ENCODE peak calls at places on chromosomes 11 and 22, in seven cellular contexts. O is CD4-positive, alpha-beta T cell; T is T-cell; R is T47D; I is kidney; Q is T-helper 9 cell; F is vagina. G is an unnamed sample.

GRCh38 chr11:27455667-27456066 is 16.9 kb downstream of the LGR4 start:
- DNase-seq in O (no peak), T (no peak), R (no peak), I (no peak), Q (no peak), F (no peak), G (no peak)

GRCh38 chr11:1877211-1878133 is 14.2 kb downstream of the PRR33 start:
- DNase-seq in O (no peak), T (no peak), R (no peak), I (peak), Q (no peak), F (no peak), G (no peak)

GRCh38 chr11:130051077-130051476 is 18.6 kb upstream of the APLP2 start:
- DNase-seq in O (no peak), T (no peak), R (no peak), I (no peak), Q (no peak), F (no peak), G (no peak)

GRCh38 chr11:86091566-86091965 is 22.7 kb upstream of the PICALM start:
- DNase-seq in O (no peak), T (no peak), R (no peak), I (no peak), Q (no peak), F (no peak), G (no peak)

GRCh38 chr22:40326905-40327735 is 19.2 kb upstream of the ADSL start:
- DNase-seq in O (no peak), T (no peak), R (peak), I (no peak), Q (no peak), F (no peak), G (no peak)

GRCh38 chr11:133681901-133682300 is 149.6 kb upstream of the OPCML start:
- DNase-seq in O (no peak), T (no peak), R (no peak), I (no peak), Q (no peak), F (no peak), G (no peak)

GRCh38 chr11:61730222-61730994 is 22.0 kb upstream of the MYRF start:
- DNase-seq in O (no peak), T (no peak), R (peak), I (peak), Q (no peak), F (no peak), G (no peak)

GRCh38 chr11:16981651-16982194 is 32.5 kb downstream of the PLEKHA7 start:
- DNase-seq in O (no peak), T (no peak), R (peak), I (peak), Q (no peak), F (no peak), G (peak)

GRCh38 chr11:63556404-63556803 is 6.8 kb downstream of the PLAAT2 start:
- DNase-seq in O (no peak), T (no peak), R (no peak), I (no peak), Q (no peak), F (no peak), G (no peak)

GRCh38 chr11:38924644-38925043 is 2326.6 kb upstream of the RAG2 start:
- DNase-seq in O (no peak), T (no peak), R (no peak), I (no peak), Q (no peak), F (no peak), G (no peak)

GRCh38 chr11:71449596-71449995 is 1.4 kb upstream of the DHCR7 start:
- DNase-seq in O (no peak), T (no peak), R (no peak), I (peak), Q (no peak), F (no peak), G (no peak)

GRCh38 chr11:69707156-69707555 is 3.3 kb upstream of the FGF19 start:
- DNase-seq in O (no peak), T (no peak), R (no peak), I (no peak), Q (no peak), F (no peak), G (no peak)

GRCh38 chr22:37150701-37151100 is 985 bp upstream of the IL2RB start:
- DNase-seq in O (no peak), T (no peak), R (no peak), I (no peak), Q (no peak), F (no peak), G (no peak)

GRCh38 chr11:57378166-57378565 is 2.8 kb downstream of the PRG3 start:
- DNase-seq in O (no peak), T (no peak), R (no peak), I (no peak), Q (no peak), F (no peak), G (no peak)

GRCh38 chr11:61273151-61274078 is 21.7 kb downstream of the VWCE start:
- DNase-seq in O (no peak), T (no peak), R (no peak), I (peak), Q (no peak), F (no peak), G (no peak)

GRCh38 chr22:30600925-30601324 is 6.0 kb upstream of the TCN2 start:
- DNase-seq in O (no peak), T (no peak), R (no peak), I (no peak), Q (no peak), F (no peak), G (no peak)

GRCh38 chr11:6096417-6096816 is 11.1 kb upstream of the OR56B4 start:
- DNase-seq in O (no peak), T (no peak), R (no peak), I (no peak), Q (no peak), F (no peak), G (no peak)

GRCh38 chr11:67996622-67997459 is 7.1 kb downstream of the UNC93B1 start:
- DNase-seq in O (no peak), T (no peak), R (peak), I (peak), Q (no peak), F (no peak), G (peak)

GRCh38 chr22:49620666-49621065 is 207.0 kb downstream of the BRD1 start:
- DNase-seq in O (no peak), T (no peak), R (no peak), I (no peak), Q (no peak), F (no peak), G (no peak)

GRCh38 chr11:109770323-109770722 is 322.9 kb upstream of the ZC3H12C start:
- DNase-seq in O (no peak), T (no peak), R (no peak), I (no peak), Q (no peak), F (no peak), G (no peak)

GRCh38 chr11:65426839-65427690 is 4.5 kb downstream of the NEAT1 start:
- DNase-seq in O (peak), T (no peak), R (peak), I (peak), Q (no peak), F (no peak), G (no peak)

GRCh38 chr22:20552913-20553401 is 45.5 kb downstream of the MED15 start:
- DNase-seq in O (no peak), T (no peak), R (no peak), I (no peak), Q (no peak), F (no peak), G (peak)

GRCh38 chr11:3109921-3110706 is 52.9 kb upstream of the CARS1 start:
- DNase-seq in O (peak), T (no peak), R (peak), I (peak), Q (no peak), F (no peak), G (no peak)

GRCh38 chr11:65496304-65497140 is 2.3 kb upstream of the MALAT1 start:
- DNase-seq in O (no peak), T (no peak), R (peak), I (peak), Q (no peak), F (no peak), G (no peak)

GRCh38 chr11:128857341-128857740 is 9.8 kb downstream of the KCNJ1 start:
- DNase-seq in O (no peak), T (no peak), R (no peak), I (no peak), Q (no peak), F (no peak), G (no peak)

GRCh38 chr11:75259711-75260110 is 19.1 kb downstream of the TPBGL start:
- DNase-seq in O (no peak), T (no peak), R (no peak), I (peak), Q (no peak), F (no peak), G (no peak)

GRCh38 chr22:23203452-23204124 is 23.3 kb downstream of the BCR start:
- DNase-seq in O (no peak), T (no peak), R (no peak), I (peak), Q (no peak), F (no peak), G (no peak)

GRCh38 chr22:23067023-23067650 is 3.2 kb upstream of the GNAZ start:
- DNase-seq in O (no peak), T (peak), R (no peak), I (peak), Q (no peak), F (peak), G (no peak)

GRCh38 chr22:23012081-23012622 is 58.2 kb upstream of the GNAZ start:
- DNase-seq in O (no peak), T (no peak), R (no peak), I (no peak), Q (no peak), F (no peak), G (no peak)

GRCh38 chr22:28829358-28830181 is 29.2 kb upstream of the XBP1 start:
- DNase-seq in O (peak), T (peak), R (peak), I (peak), Q (peak), F (no peak), G (peak)

GRCh38 chr22:25970996-25971811 is 198.1 kb upstream of the SEZ6L start:
- DNase-seq in O (no peak), T (no peak), R (no peak), I (no peak), Q (no peak), F (no peak), G (no peak)

GRCh38 chr22:21641417-21641794 is 696 bp upstream of the SDF2L1 start:
- DNase-seq in O (no peak), T (no peak), R (peak), I (peak), Q (no peak), F (no peak), G (no peak)

GRCh38 chr11:64810891-64811272 is 531 bp upstream of the MEN1 start:
- DNase-seq in O (peak), T (no peak), R (peak), I (peak), Q (peak), F (no peak), G (peak)

GRCh38 chr22:39453765-39454378 is 2.9 kb upstream of the MGAT3 start:
- DNase-seq in O (no peak), T (no peak), R (no peak), I (no peak), Q (no peak), F (no peak), G (no peak)

GRCh38 chr11:133202816-133203215 is 329.5 kb downstream of the OPCML start:
- DNase-seq in O (no peak), T (no peak), R (no peak), I (no peak), Q (no peak), F (no peak), G (no peak)

G was measured in mucosa of gallbladder.